ENCODE peak calls at places on chromosome 16, in five cellular contexts. H is progenitor cell of endocrine pancreas, L is HEK293T, D is HCT116, O is mucosa of descending colon. P is an unnamed sample.

GRCh38 chr16:48681520-48681919 is 71.5 kb upstream of the N4BP1 start:
- DNase-seq in H (no peak), L (no peak), D (no peak), O (no peak), P (no peak)

GRCh38 chr16:67431805-67432476 is 1.0 kb downstream of the HSD11B2 start:
- DNase-seq in H (peak; percentile 23), L (no peak), D (no peak), O (peak; percentile 50), P (no peak)

GRCh38 chr16:84331998-84332780 is 36.1 kb upstream of the ATP2C2 start:
- DNase-seq in H (no peak), L (no peak), D (no peak), O (no peak), P (no peak)

GRCh38 chr16:89246903-89247733 is 29.6 kb downstream of the ZNF778 start:
- DNase-seq in H (peak; percentile 92), L (peak; percentile 97), D (peak; percentile 68), O (peak; percentile 91), P (peak; percentile 94)

GRCh38 chr16:386641-387156 is 4.9 kb upstream of the PGAP6 start:
- DNase-seq in H (no peak), L (no peak), D (no peak), O (no peak), P (no peak)

GRCh38 chr16:4410335-4411075 is 5.9 kb downstream of the CORO7 start:
- DNase-seq in H (no peak), L (no peak), D (no peak), O (peak; percentile 75), P (no peak)

GRCh38 chr16:57694556-57695377 is at the start of gene DRC7:
- DNase-seq in H (peak; percentile 37), L (peak; percentile 70), D (peak; percentile 54), O (peak; percentile 31), P (peak; percentile 82)

GRCh38 chr16:1261131-1261917 is 5.5 kb downstream of the TPSD1 start:
- DNase-seq in H (no peak), L (no peak), D (no peak), O (no peak), P (no peak)

GRCh38 chr16:85037050-85037410 is 9.4 kb downstream of the KIAA0513 start:
- DNase-seq in H (no peak), L (no peak), D (peak; percentile 96), O (no peak), P (no peak)

GRCh38 chr16:79600636-79601091 is at the start of gene MAF:
- DNase-seq in H (peak; percentile 73), L (peak; percentile 82), D (no peak), O (peak; percentile 98), P (peak; percentile 91)

GRCh38 chr16:26569793-26570192 is 496.9 kb upstream of the C16orf82 start:
- DNase-seq in H (no peak), L (peak; percentile 9), D (no peak), O (no peak), P (peak; percentile 19)

GRCh38 chr16:87063543-87063942 is 253.6 kb downstream of the C16orf95 start:
- DNase-seq in H (no peak), L (no peak), D (no peak), O (no peak), P (no peak)

GRCh38 chr16:70523013-70523620 is at the start of gene COG4:
- DNase-seq in H (peak; percentile 75), L (peak; percentile 86), D (peak; percentile 72), O (peak; percentile 92), P (peak; percentile 92)

GRCh38 chr16:53821957-53822625 is 118.1 kb downstream of the FTO start:
- DNase-seq in H (no peak), L (no peak), D (no peak), O (no peak), P (peak; percentile 30)

GRCh38 chr16:66324785-66325184 is 41.7 kb upstream of the CDH5 start:
- DNase-seq in H (no peak), L (peak; percentile 67), D (peak; percentile 21), O (no peak), P (no peak)

GRCh38 chr16:48860341-48860740 is 250.4 kb upstream of the N4BP1 start:
- DNase-seq in H (no peak), L (no peak), D (no peak), O (no peak), P (no peak)

GRCh38 chr16:5027086-5027485 is 6.6 kb downstream of the NAGPA start:
- DNase-seq in H (no peak), L (no peak), D (no peak), O (no peak), P (no peak)

GRCh38 chr16:22634913-22635312 is 124.2 kb downstream of the NPIPB5 start:
- DNase-seq in H (no peak), L (no peak), D (no peak), O (no peak), P (no peak)

GRCh38 chr16:84925092-84925772 is 86.1 kb downstream of the ZDHHC7 start:
- DNase-seq in H (no peak), L (peak; percentile 77), D (peak; percentile 35), O (peak; percentile 83), P (peak; percentile 76)

GRCh38 chr16:88959022-88959421 is 18.0 kb downstream of the CBFA2T3 start:
- DNase-seq in H (no peak), L (no peak), D (no peak), O (no peak), P (no peak)

P was measured in Caco-2.